ENCODE peak calls at places on chromosomes 7 and 10, in six cellular contexts. I is B cell, X is M059J, B is Karpas-422, O is renal cortical epithelial cell, Q is BJ. T is an unnamed sample.

GRCh38 chr10:45235823-45236222 is 79.6 kb downstream of the OR13A1 start:
- DNase-seq in Q (no peak), B (no peak), X (peak; percentile 58), I (no peak), O (no peak), T (no peak)

GRCh38 chr10:113665806-113666354 is 2.0 kb upstream of the NRAP start:
- DNase-seq in X (peak; percentile 86), Q (peak; percentile 67), I (no peak), B (peak; percentile 29), O (peak; percentile 35), T (peak; percentile 60)

GRCh38 chr7:157826566-157826965 is 489.8 kb downstream of the DNAJB6 start:
- DNase-seq in Q (no peak), B (no peak), I (no peak), O (no peak), X (no peak), T (no peak)

GRCh38 chr7:135976312-135977019 is 693 bp downstream of the MTPN start:
- DNase-seq in B (peak; percentile 64), X (peak; percentile 36), O (no peak), Q (no peak), I (peak; percentile 44), T (no peak)

GRCh38 chr10:11687779-11688447 is 54.3 kb upstream of the ECHDC3 start:
- DNase-seq in B (no peak), I (no peak), X (no peak), Q (no peak), O (peak; percentile 11), T (no peak)

GRCh38 chr10:95530561-95530960 is 30.6 kb downstream of the SORBS1 start:
- DNase-seq in B (no peak), O (no peak), X (no peak), Q (no peak), I (no peak), T (no peak)

GRCh38 chr7:141693082-141693481 is 8.9 kb downstream of the DENND11 start:
- DNase-seq in O (no peak), Q (no peak), X (no peak), B (no peak), I (no peak), T (no peak)

GRCh38 chr7:18574676-18575075 is 79.1 kb downstream of the HDAC9 start:
- DNase-seq in Q (no peak), O (no peak), I (no peak), B (no peak), X (no peak), T (no peak)

GRCh38 chr10:45376364-45376801 is 2.4 kb downstream of the ALOX5 start:
- DNase-seq in I (peak; percentile 57), X (no peak), B (no peak), Q (no peak), O (peak; percentile 33), T (no peak)

GRCh38 chr7:34011711-34012110 is 106.4 kb downstream of the BMPER start:
- DNase-seq in I (no peak), Q (no peak), O (no peak), X (peak; percentile 22), B (no peak), T (no peak)

GRCh38 chr7:82036146-82036886 is 266.5 kb upstream of the HGF start:
- DNase-seq in Q (peak; percentile 49), X (peak; percentile 65), O (no peak), B (no peak), I (no peak), T (no peak)

GRCh38 chr10:77639756-77640155 is 2.1 kb upstream of the KCNMA1 start:
- DNase-seq in Q (no peak), I (no peak), B (no peak), X (no peak), O (no peak), T (no peak)

GRCh38 chr7:80309971-80310549 is 175.4 kb downstream of the GNAI1 start:
- DNase-seq in B (no peak), X (no peak), I (no peak), O (no peak), Q (no peak), T (no peak)

T was measured in left kidney.